ENCODE peak calls at places on chromosomes 6 and 20, in eight cellular contexts. J is right lobe of liver, I is sigmoid colon, K is ovary, W is upper lobe of left lung, Q is uterus, A is body of pancreas, Y is heart left ventricle. S is an unnamed sample. For H3K9me3, the result is how much of the 10 kb centered on the place peaks cover.

GRCh38 chr6:52162940-52163908 is 23.0 kb upstream of the IL17A start:
- DNase-seq in K (no peak), Y (no peak), I (no peak), W (no peak), A (no peak), Q (no peak), J (no peak), S (no peak)

GRCh38 chr6:46421239-46421638 is 70.0 kb downstream of the RCAN2 start:
- DNase-seq in Q (no peak), J (no peak), A (no peak), I (no peak), W (no peak), Y (no peak), K (no peak), S (no peak)

GRCh38 chr6:161355731-161356130 is 81.9 kb upstream of the AGPAT4 start:
- DNase-seq in Y (no peak), W (no peak), A (no peak), Q (no peak), K (no peak), I (no peak), J (no peak), S (no peak)

GRCh38 chr6:137240168-137240567 is 21.0 kb upstream of the IFNGR1 start:
- DNase-seq in W (peak), Q (no peak), J (peak), A (peak), I (peak), K (no peak), Y (peak), S (no peak)

GRCh38 chr6:46175976-46176375 is 5.2 kb upstream of the ENPP5 start:
- DNase-seq in J (no peak), Q (no peak), W (no peak), A (no peak), Y (no peak), I (no peak), K (no peak), S (no peak)

GRCh38 chr6:134447423-134447822 is 129.5 kb upstream of the SGK1 start:
- DNase-seq in W (no peak), J (no peak), K (no peak), Q (no peak), A (peak), I (no peak), Y (no peak), S (no peak)

GRCh38 chr6:79813854-79814477 is 133.4 kb downstream of the ELOVL4 start:
- DNase-seq in Y (peak), A (peak), J (peak), I (peak), K (peak), Q (peak), W (peak), S (no peak)

GRCh38 chr6:12735786-12736185 is 19.2 kb downstream of the PHACTR1 start:
- DNase-seq in I (no peak), K (no peak), A (no peak), Y (no peak), W (no peak), Q (no peak), J (no peak), S (no peak)

GRCh38 chr6:159533568-159533967 is 159.5 kb downstream of the SOD2 start:
- DNase-seq in Q (no peak), W (no peak), Y (no peak), I (no peak), J (no peak), A (no peak), K (no peak), S (no peak)

GRCh38 chr6:163460307-163460782 is 45.8 kb downstream of the QKI start:
- DNase-seq in W (no peak), Y (no peak), I (no peak), A (no peak), K (no peak), Q (no peak), J (no peak), S (no peak)

GRCh38 chr20:37846573-37846972 is 56.4 kb upstream of the VSTM2L start:
- DNase-seq in Y (no peak), A (no peak), Q (no peak), W (no peak), K (no peak), I (no peak), J (no peak), S (no peak)

GRCh38 chr20:4604580-4604979 is 117.1 kb upstream of the PRND start:
- DNase-seq in W (no peak), J (no peak), I (no peak), Q (no peak), K (no peak), Y (no peak), A (no peak), S (no peak)

GRCh38 chr6:168319279-168320051 is at the start of gene DACT2:
- DNase-seq in J (no peak), A (peak), Y (no peak), Q (no peak), I (no peak), W (no peak), K (no peak), S (no peak)

GRCh38 chr6:49556429-49556837 is 6.0 kb downstream of the C6orf141 start:
- DNase-seq in K (no peak), Y (no peak), J (no peak), W (peak), A (peak), Q (no peak), I (no peak), S (no peak)

GRCh38 chr6:106377061-106377540 is 16.6 kb downstream of the CRYBG1 start:
- DNase-seq in Y (no peak), J (no peak), A (no peak), W (no peak), I (no peak), Q (no peak), K (no peak), S (no peak)

GRCh38 chr20:54869765-54870164 is 394.4 kb downstream of the DOK5 start:
- DNase-seq in Q (no peak), A (no peak), J (no peak), Y (no peak), K (no peak), I (no peak), W (no peak), S (no peak)

GRCh38 chr6:128519931-128520435 is 416 bp downstream of the PTPRK start:
- DNase-seq in K (peak), W (peak), I (peak), Q (no peak), Y (peak), J (no peak), A (peak), S (no peak)

GRCh38 chr6:150919938-150920337 is 54.4 kb downstream of the MTHFD1L start:
- DNase-seq in J (no peak), I (no peak), K (no peak), W (no peak), Q (no peak), A (no peak), Y (no peak), S (no peak)

GRCh38 chr6:63808576-63808975 is 173.0 kb downstream of the PHF3 start:
- DNase-seq in I (no peak), Q (no peak), A (no peak), J (no peak), K (no peak), Y (no peak), W (no peak), S (no peak)

GRCh38 chr6:71420693-71421328 is 132.2 kb downstream of the OGFRL1 start:
- DNase-seq in J (peak), W (peak), K (peak), Q (peak), Y (peak), A (peak), I (peak), S (peak)

GRCh38 chr6:170043150-170043819 is 247.6 kb downstream of the DLL1 start:
- DNase-seq in A (no peak), Y (peak), K (peak), J (peak), W (no peak), I (peak), Q (no peak), S (no peak)
- H3K9me3 ChIP-seq in A (under half), Y (under half), K (under half), J (under half), W (under half), I (under half), Q (under half), S (under half)

DNA sequence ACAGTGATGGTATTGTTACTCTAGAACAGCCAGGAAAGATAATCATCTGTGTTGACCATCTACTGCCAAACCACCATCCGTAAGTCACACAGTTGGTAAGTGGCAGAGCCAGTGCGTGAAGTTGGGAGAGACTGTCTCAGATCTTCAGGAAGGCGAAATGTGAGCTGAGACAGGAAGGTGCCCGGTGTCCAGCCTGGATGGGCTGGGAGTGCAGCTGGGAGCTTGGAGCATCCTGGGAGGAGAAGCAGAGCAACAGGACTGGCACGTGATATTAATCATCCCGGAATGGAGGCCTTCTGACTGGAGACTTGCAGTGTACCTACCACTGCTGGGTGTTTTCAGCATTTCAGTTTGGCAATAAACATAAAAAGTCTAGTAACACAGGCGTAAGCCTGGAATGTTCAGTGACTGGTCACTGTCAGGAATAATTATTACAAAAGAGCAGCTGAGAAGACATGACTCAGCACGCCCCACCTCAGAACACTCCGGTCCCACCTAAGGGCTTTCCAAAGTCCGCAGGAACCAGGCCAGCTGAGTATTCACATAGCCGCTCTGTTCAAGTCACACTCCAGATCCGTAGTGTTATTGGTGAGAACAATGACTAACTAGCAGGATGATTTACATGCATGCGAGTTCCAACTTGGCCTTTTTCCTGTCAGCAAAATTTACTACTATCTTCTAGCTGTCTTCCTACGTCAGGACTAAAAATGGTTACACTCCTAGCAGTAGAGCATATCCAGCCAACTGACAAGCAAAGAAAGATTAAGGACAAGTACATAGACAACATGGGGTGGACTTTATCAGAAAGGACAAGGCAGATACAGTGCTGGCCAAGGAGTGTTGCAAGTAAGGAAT is 45.1 kb upstream of the PNRC1 start:
- DNase-seq in I (peak), J (peak), A (peak), Y (peak), Q (peak), K (peak), W (peak), S (peak)
- TF ChIP-seq POLR2A in I (no peak), J (peak), A (peak), Y (no peak), Q (peak), K (peak), W (no peak), S (no peak)

DNA sequence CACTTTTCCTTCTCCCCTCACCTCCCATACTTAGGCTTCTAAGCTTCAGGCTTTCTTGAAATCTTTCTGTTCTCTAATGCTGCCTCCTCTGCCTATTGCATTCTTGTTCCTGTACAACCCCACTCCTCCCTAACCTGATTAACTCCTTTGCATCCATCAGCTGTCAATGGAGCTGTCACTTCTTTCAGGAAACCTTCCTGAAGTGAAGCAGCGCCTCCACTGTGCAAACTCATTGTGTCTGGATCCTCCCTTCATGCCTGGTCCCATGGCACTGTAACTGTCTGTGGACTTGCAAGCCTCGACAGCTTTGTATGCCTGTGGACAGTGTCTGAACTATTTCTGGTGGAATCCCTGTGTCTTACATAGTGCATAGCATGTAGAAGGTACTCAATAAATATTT is 185.0 kb downstream of the HS3ST5 start:
- DNase-seq in I (no peak), W (no peak), Y (no peak), A (no peak), J (no peak), K (no peak), Q (no peak), S (no peak)
- TF ChIP-seq CTCF in I (no peak), W (no peak), Y (no peak), A (no peak), J (no peak), K (no peak), Q (no peak), S (no peak)

DNA sequence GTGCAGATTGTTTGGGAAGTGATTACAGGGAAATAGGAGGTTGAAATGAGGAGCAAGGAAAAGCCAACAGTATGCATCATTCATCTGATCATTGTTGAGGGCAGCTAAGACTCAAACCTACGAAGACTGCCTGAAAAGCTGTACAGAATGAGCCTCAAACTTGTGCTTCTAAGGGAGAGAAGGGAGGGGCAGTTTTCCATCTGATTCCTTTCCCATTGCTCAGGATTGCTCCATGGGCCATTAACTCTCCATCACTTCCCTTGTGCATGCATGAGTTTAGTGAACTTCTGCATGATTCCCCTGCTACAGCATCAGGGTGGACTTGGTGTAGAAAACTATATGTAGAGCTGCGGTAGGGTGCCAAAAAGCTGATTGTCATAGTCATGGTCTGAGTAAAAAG is 742.7 kb upstream of the SLC35B3 start:
- DNase-seq in Q (no peak), Y (no peak), A (no peak), I (no peak), K (no peak), J (no peak), W (no peak), S (no peak)
- H3K9me3 ChIP-seq in Q (under half), Y (under half), A (under half), I (under half), K (under half), J (under half), W (under half), S (under half)

GRCh38 chr6:38137609-38138008 is 318.1 kb downstream of the ZFAND3 start:
- DNase-seq in K (no peak), J (no peak), Q (no peak), I (no peak), Y (no peak), A (no peak), W (no peak), S (no peak)

GRCh38 chr6:38133932-38134703 is 314.6 kb downstream of the ZFAND3 start:
- DNase-seq in Y (no peak), K (no peak), Q (no peak), W (no peak), A (no peak), J (no peak), I (no peak), S (no peak)

GRCh38 chr6:38136547-38136946 is 317.0 kb downstream of the ZFAND3 start:
- DNase-seq in Q (no peak), I (no peak), J (no peak), K (no peak), Y (no peak), A (no peak), W (no peak), S (no peak)

GRCh38 chr6:38131527-38131965 is 312.0 kb downstream of the ZFAND3 start:
- DNase-seq in W (no peak), A (no peak), Q (no peak), J (no peak), K (no peak), I (no peak), Y (no peak), S (no peak)

DNA sequence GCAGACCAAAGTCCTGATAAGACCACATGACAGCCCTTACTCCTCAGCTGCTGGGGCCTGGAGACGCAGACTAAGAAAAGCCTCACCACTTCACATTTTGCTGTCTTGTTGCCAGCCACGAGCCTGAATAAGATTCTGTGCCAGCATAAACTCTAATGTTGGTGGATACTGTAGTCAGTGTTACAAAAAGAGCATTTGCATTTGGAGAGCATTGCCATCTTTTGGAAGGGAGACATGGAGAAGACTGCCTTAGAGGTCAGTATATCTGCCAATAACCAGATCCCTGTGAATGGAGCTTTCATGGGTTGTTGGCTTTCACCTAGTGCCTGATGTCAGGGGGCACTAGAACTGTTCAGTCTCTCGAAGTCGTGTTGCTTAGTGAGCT is 315.2 kb downstream of the ZFAND3 start:
- DNase-seq in Q (no peak), A (no peak), Y (peak), W (no peak), K (no peak), I (no peak), J (no peak), S (no peak)
- TF ChIP-seq POLR2A in Q (no peak), A (no peak), Y (no peak), W (no peak), K (no peak), I (no peak), J (no peak), S (no peak)